ENCODE peak calls at places on chromosome 2, in five cellular contexts. B is GM20000, Z is GM13976, N is astrocyte, T is uterus. E is an unnamed sample.

GRCh38 chr2:154120706-154121105 is 249.0 kb downstream of the GALNT13 start:
- DNase-seq in Z (no peak), B (no peak), N (no peak), T (no peak), E (no peak)

GRCh38 chr2:74502720-74503505 is 3.5 kb upstream of the LBX2 start:
- DNase-seq in T (peak; percentile 69), Z (peak; percentile 86), N (peak; percentile 67), B (peak; percentile 82), E (peak; percentile 72)

GRCh38 chr2:65514555-65515195 is 82.3 kb upstream of the SPRED2 start:
- DNase-seq in B (peak; percentile 37), Z (peak; percentile 56), N (peak; percentile 45), T (no peak), E (peak; percentile 33)

GRCh38 chr2:109254174-109254904 is 125.3 kb downstream of the SH3RF3 start:
- DNase-seq in Z (no peak), T (no peak), B (peak; percentile 26), N (no peak), E (no peak)

GRCh38 chr2:74238879-74239278 is 40.5 kb downstream of the MTHFD2 start:
- DNase-seq in T (no peak), Z (no peak), B (no peak), N (peak; percentile 23), E (peak; percentile 58)

GRCh38 chr2:48482313-48482712 is 47.6 kb upstream of the STON1 start:
- DNase-seq in T (no peak), Z (no peak), B (no peak), N (peak; percentile 94), E (no peak)

GRCh38 chr2:232492963-232493700 is 5.5 kb upstream of the ECEL1 start:
- DNase-seq in N (no peak), T (no peak), B (no peak), Z (no peak), E (no peak)

GRCh38 chr2:111986116-111986900 is 68.8 kb upstream of the TMEM87B start:
- DNase-seq in N (no peak), T (no peak), Z (no peak), B (no peak), E (peak; percentile 13)

GRCh38 chr2:160742679-160743078 is 249.1 kb upstream of the RBMS1 start:
- DNase-seq in Z (no peak), N (no peak), B (no peak), T (no peak), E (no peak)

GRCh38 chr2:147554708-147555107 is 290.1 kb upstream of the ACVR2A start:
- DNase-seq in B (no peak), T (peak; percentile 55), N (no peak), Z (no peak), E (no peak)

GRCh38 chr2:69087211-69087911 is 74.4 kb downstream of the ANTXR1 start:
- DNase-seq in N (no peak), Z (no peak), B (no peak), T (no peak), E (no peak)

GRCh38 chr2:10863837-10864236 is 47.9 kb upstream of the KCNF1 start:
- DNase-seq in B (peak; percentile 50), Z (peak; percentile 57), N (peak; percentile 9), T (no peak), E (no peak)

GRCh38 chr2:121529439-121530209 is 1.1 kb upstream of the RNU4ATAC start:
- DNase-seq in B (peak; percentile 38), N (peak; percentile 49), T (peak; percentile 65), Z (peak; percentile 59), E (no peak)

GRCh38 chr2:115887209-115887776 is 1444.9 kb downstream of the DPP10 start:
- DNase-seq in Z (no peak), N (no peak), T (no peak), B (no peak), E (no peak)

GRCh38 chr2:39513641-39514094 is 76.6 kb upstream of the MAP4K3 start:
- DNase-seq in B (peak; percentile 58), Z (peak; percentile 59), T (peak; percentile 54), N (peak; percentile 97), E (peak; percentile 97)

GRCh38 chr2:216590780-216591179 is 42.4 kb upstream of the IGFBP2 start:
- DNase-seq in B (no peak), N (no peak), T (peak; percentile 82), Z (no peak), E (no peak)
- TF ChIP-seq CTCF in B (no peak), N (no peak), T (no peak), Z (no peak), E (no peak)

DNA sequence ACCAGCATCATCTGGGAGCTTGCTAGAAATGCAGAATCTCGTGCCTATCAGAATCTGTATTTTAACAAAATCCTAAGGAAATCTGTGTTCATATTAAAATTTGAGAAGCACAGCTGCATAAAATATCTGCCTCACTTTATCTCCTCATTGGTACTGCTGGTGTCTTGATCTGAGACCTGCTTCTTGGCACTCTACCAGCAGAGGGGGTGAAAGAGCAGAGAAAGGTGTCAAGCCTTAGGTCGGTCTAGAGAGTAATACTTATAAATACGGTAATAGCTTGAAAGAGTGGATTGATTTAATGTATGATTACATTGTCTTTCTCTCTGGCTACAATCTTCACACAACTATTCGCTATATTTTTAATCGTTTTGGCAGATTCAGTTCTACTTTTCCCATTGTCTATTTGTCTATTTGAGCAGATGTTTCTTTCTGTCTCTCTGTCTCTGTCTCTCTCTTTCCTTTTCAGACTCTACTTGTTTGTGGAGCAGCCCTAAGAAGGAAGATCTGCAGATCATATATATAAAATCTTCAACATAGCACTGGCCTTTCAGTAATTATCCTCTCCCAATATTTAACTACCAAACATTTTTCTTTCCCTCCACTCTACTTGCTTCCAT is 1.7 kb upstream of the GCG start:
- DNase-seq in Z (peak; percentile 38), N (peak; percentile 20), B (peak; percentile 50), T (peak; percentile 23), E (peak; percentile 42)
- TF ChIP-seq CTCF in Z (peak; percentile 84), N (peak; percentile 65), B (peak; percentile 68), T (peak; percentile 12), E (peak; percentile 77)

GRCh38 chr2:1070601-1071000 is 120.0 kb downstream of the SNTG2 start:
- DNase-seq in T (no peak), Z (no peak), B (no peak), N (no peak), E (no peak)
- TF ChIP-seq CTCF in T (no peak), Z (no peak), B (no peak), N (no peak), E (no peak)

DNA sequence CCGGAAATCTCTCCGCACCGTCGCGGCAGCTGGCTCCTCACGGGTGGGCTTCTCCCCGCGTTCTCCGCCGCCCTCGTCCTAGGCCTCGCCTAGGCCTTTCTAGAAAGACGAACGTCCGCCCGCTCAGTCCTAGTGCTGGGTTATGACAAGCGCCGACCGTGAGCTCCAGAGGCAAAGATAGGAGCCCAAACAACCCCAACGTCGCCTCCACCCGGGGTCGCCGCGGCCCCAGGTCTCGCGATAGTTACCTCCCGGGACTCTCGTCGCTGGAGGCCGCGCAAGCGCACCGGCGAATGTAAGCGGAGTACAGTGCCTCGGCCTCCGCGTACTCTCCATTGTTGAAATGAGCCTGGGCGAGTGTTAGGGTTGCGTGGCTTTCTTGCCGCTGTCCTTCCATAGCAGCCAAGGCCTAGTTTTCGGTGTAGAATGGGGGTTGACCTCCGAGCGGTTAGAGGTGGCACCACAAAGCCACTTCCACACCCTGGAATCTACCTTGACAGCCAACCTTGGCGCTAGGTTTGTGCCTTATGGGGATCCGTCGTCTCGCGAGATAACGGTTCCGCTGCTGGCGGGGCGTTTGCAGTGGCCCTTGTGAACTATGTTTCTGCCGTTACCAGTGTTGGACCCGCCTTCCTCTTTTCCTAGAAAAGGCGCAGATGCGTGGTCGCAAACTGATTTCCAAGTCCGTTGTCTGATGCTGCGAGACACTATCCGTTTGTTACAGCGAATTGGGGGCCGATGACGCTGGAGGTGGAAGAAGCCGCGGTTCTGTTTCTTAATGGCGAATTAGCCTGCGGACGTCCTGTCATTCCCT is at the start of gene TTC32:
- DNase-seq in Z (peak; percentile 93), N (peak; percentile 93), B (peak; percentile 89), T (peak; percentile 92), E (peak; percentile 93)
- TF ChIP-seq CTCF in Z (no peak), N (no peak), B (no peak), T (peak; percentile 5), E (no peak)